ENCODE peak calls at places on chromosomes 4 and X, in ten cellular contexts. L is K562, G is prostate gland, Y is upper lobe of left lung, O is HCT116, H is transverse colon, Q is Panc1, R is spleen, T is esophagus muscularis mucosa, A is breast epithelium. K is an unnamed sample.

GRCh38 chr4:8052160-8052691 is 106.4 kb downstream of the ABLIM2 start:
- DNase-seq in L (no peak), T (no peak), R (no peak), H (no peak), Y (no peak), O (no peak), G (no peak), A (no peak), Q (no peak), K (no peak)

GRCh38 chrX:40201486-40201885 is 103.7 kb upstream of the BCOR start:
- DNase-seq in R (no peak), T (no peak), Y (no peak), L (no peak), O (no peak), A (no peak), H (no peak), Q (no peak), G (no peak), K (no peak)

GRCh38 chrX:3748052-3748559 is 34.7 kb upstream of the PRKX start:
- DNase-seq in G (no peak), L (no peak), H (no peak), O (no peak), R (no peak), Y (no peak), T (no peak), A (no peak), Q (no peak), K (no peak)

GRCh38 chrX:63809158-63809557 is 24.1 kb upstream of the ARHGEF9 start:
- DNase-seq in H (no peak), G (no peak), T (no peak), A (no peak), R (no peak), O (no peak), L (no peak), Q (no peak), Y (no peak), K (no peak)

GRCh38 chr4:181569553-181569952 is 673.6 kb upstream of the TENM3 start:
- DNase-seq in L (no peak), G (no peak), A (no peak), Q (peak; percentile 12), T (no peak), O (peak; percentile 19), Y (no peak), R (no peak), H (no peak), K (no peak)

GRCh38 chr4:174522183-174523002 is at the start of gene HPGD:
- DNase-seq in O (no peak), R (peak; percentile 87), G (peak; percentile 44), Q (no peak), H (peak; percentile 81), A (no peak), L (peak; percentile 30), T (peak; percentile 93), Y (peak; percentile 79), K (peak; percentile 75)

GRCh38 chr4:2715426-2715825 is 40.7 kb downstream of the TNIP2 start:
- DNase-seq in R (no peak), T (no peak), G (no peak), O (no peak), Q (no peak), Y (no peak), A (no peak), H (no peak), L (no peak), K (no peak)

GRCh38 chrX:111123125-111123524 is 27.1 kb downstream of the PAK3 start:
- DNase-seq in O (no peak), L (no peak), Y (no peak), H (no peak), R (no peak), Q (no peak), A (no peak), T (no peak), G (no peak), K (no peak)

GRCh38 chr4:140343303-140343702 is 30.1 kb upstream of the SCOC start:
- DNase-seq in L (no peak), O (peak; percentile 31), G (no peak), A (no peak), T (no peak), H (peak; percentile 89), Q (no peak), Y (peak; percentile 75), R (no peak), K (peak; percentile 91)

GRCh38 chrX:107691024-107691448 is 62.7 kb downstream of the PRPS1 start:
- DNase-seq in T (no peak), L (no peak), Q (no peak), R (no peak), O (no peak), A (no peak), Y (no peak), G (no peak), H (no peak), K (no peak)

GRCh38 chrX:17474892-17475291 is 99.9 kb downstream of the NHS start:
- DNase-seq in Y (no peak), A (no peak), G (no peak), L (no peak), Q (no peak), O (no peak), R (no peak), T (no peak), H (no peak), K (no peak)

GRCh38 chrX:23784487-23785301 is 1.7 kb downstream of the SAT1 start:
- DNase-seq in H (no peak), A (no peak), Y (no peak), Q (no peak), G (no peak), T (no peak), R (no peak), O (no peak), L (peak; percentile 29), K (no peak)

GRCh38 chr4:76590847-76591281 is 155.8 kb downstream of the SHROOM3 start:
- DNase-seq in Y (no peak), L (no peak), G (no peak), O (no peak), Q (no peak), R (no peak), T (no peak), A (no peak), H (no peak), K (no peak)
- H3K27ac ChIP-seq in Y (peak overlapping the region; percentile 75), L (no peak overlapping the region), G (no peak overlapping the region), O (no peak overlapping the region), Q (peak overlapping the region; percentile 88), R (peak overlapping the region; percentile 67), T (peak overlapping the region; percentile 78), A (peak overlapping the region; percentile 90), H (peak overlapping the region; percentile 85), K (peak overlapping the region; percentile 88)

GRCh38 chr4:123397276-123398150 is 918 bp downstream of the SPRY1 start:
- DNase-seq in Q (no peak), A (no peak), L (peak; percentile 14), O (peak; percentile 47), Y (peak; percentile 78), T (no peak), H (peak; percentile 64), R (peak; percentile 88), G (peak; percentile 46), K (peak; percentile 62)
- TF ChIP-seq POLR2AphosphoS5 in Q (peak; percentile 12), A (peak; percentile 17), L (no peak), O (peak; percentile 31), Y (peak; percentile 41), T (no peak), H (peak; percentile 21), R (peak; percentile 27), G (no peak), K (no peak)

DNA sequence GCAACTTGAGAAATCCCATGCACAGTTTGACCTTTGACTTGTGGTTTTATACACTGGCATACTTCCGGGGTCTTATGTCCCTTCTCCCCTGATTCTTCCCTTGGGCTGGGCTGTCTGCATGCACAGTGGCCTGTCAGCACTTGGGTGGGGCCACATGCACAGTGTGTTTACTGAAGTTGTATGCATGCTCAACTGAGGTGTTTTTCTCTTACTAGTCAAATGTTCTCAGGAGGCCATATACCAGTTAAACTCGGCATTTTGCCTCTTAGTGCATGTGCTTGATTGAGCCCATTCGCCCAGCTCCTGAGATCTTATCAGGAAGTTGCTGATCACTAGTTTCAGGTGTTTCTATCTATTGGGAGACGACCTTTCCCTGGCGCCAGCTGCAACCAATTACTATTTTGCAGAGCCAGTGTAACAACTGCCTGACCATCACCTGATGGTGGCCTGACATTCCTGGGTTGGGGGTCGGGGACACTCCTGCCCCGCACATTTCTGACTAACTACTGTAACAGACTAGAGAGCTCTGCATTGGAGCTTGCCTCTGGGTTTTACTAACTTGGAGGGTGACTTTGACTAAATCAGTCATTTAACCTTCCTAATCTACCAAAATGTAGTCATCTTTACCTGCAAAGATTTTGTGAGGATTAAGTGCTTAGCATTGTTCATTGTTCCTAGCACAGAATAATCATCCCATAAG is 37.4 kb upstream of the ABCG2 start:
- DNase-seq in T (no peak), O (no peak), L (no peak), A (no peak), Q (no peak), R (no peak), H (peak; percentile 65), G (no peak), Y (no peak), K (no peak)
- H3K27ac ChIP-seq in T (no peak overlapping the region), O (no peak overlapping the region), L (no peak overlapping the region), A (no peak overlapping the region), Q (peak overlapping the region; percentile 44), R (no peak overlapping the region), H (peak overlapping the region; percentile 56), G (no peak overlapping the region), Y (no peak overlapping the region), K (no peak overlapping the region)

GRCh38 chrX:1486177-1486576 is 33.5 kb upstream of the ASMTL start:
- DNase-seq in G (no peak), Y (no peak), L (no peak), Q (no peak), A (no peak), O (no peak), R (peak; percentile 21), H (no peak), T (no peak), K (no peak)
- TF ChIP-seq POLR2AphosphoS5 in G (no peak), Y (no peak), L (no peak), Q (no peak), A (no peak), O (no peak), R (no peak), H (no peak), T (no peak), K (no peak)

DNA sequence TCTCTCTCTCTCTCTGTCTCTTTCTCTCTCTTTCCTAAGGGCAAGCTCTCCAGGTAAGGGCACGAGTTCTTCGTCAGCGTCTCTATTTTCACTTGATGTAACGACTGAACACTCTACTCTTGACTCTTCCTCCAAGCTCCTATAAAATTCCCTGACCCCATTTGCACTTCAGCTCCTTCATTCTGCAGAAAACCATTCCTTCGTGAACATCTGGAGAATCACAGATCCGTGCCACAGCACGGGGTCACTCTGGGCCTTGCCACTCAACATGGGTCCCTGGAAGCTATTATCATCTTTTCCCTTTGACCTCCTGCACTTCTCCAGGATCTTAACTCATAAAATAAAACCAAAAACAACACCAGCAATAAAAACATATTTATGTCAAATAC is 112.0 kb upstream of the LNX1 start:
- DNase-seq in A (no peak), L (no peak), H (no peak), R (no peak), Y (no peak), Q (no peak), O (no peak), G (no peak), T (no peak), K (no peak)
- H3K27ac ChIP-seq in A (peak overlapping the region; percentile 86), L (no peak overlapping the region), H (peak overlapping the region; percentile 56), R (peak overlapping the region; percentile 78), Y (peak overlapping the region; percentile 85), Q (no peak overlapping the region), O (no peak overlapping the region), G (no peak overlapping the region), T (peak overlapping the region; percentile 49), K (peak overlapping the region; percentile 71)

K was measured in stomach.